ENCODE peak calls at places on chromosomes 7 and 10, in six cellular contexts. Q, W, L, H, S and U are unnamed samples. For H3K4me1, the result is how much of the 10 kb centered on the place peaks cover.

GRCh38 chr10:6418167-6418566 is 161.9 kb downstream of the PRKCQ start:
- DNase-seq in Q (no peak), W (no peak), L (no peak), H (no peak), S (no peak), U (no peak)

GRCh38 chr7:50273301-50273700 is 31.2 kb upstream of the IKZF1 start:
- DNase-seq in Q (no peak), W (no peak), L (no peak), H (no peak), S (no peak), U (no peak)

GRCh38 chr7:85392789-85393188 is 205.9 kb upstream of the SEMA3D start:
- DNase-seq in Q (no peak), W (no peak), L (no peak), H (no peak), S (no peak), U (no peak)

GRCh38 chr10:6117711-6118110 is 28.9 kb downstream of the RBM17 start:
- DNase-seq in Q (no peak), W (no peak), L (no peak), H (no peak), S (no peak), U (no peak)

GRCh38 chr7:29139796-29140195 is 6.5 kb downstream of the CPVL start:
- DNase-seq in Q (no peak), W (no peak), L (no peak), H (no peak), S (no peak), U (no peak)

GRCh38 chr10:131080571-131080970 is 230.9 kb downstream of the TCERG1L start:
- DNase-seq in Q (no peak), W (no peak), L (no peak), H (no peak), S (no peak), U (no peak)

GRCh38 chr10:2970190-2970823 is 97.0 kb upstream of the PFKP start:
- DNase-seq in Q (no peak), W (no peak), L (no peak), H (no peak), S (no peak), U (no peak)

GRCh38 chr10:96857613-96858012 is 25.5 kb downstream of the LCOR start:
- DNase-seq in Q (no peak), W (no peak), L (no peak), H (no peak), S (no peak), U (no peak)

GRCh38 chr7:27212587-27213149 is 12.8 kb upstream of the HOXA13 start:
- DNase-seq in Q (no peak), W (no peak), L (no peak), H (no peak), S (no peak), U (no peak)

GRCh38 chr7:90952649-90952991 is 311.6 kb upstream of the FZD1 start:
- DNase-seq in Q (no peak), W (no peak), L (no peak), H (no peak), S (no peak), U (no peak)

GRCh38 chr7:151032936-151033863 is 5.0 kb downstream of the ABCB8 start:
- DNase-seq in Q (no peak), W (no peak), L (no peak), H (no peak), S (no peak), U (no peak)

GRCh38 chr10:27568196-27569175 is 64.4 kb downstream of the RAB18 start:
- DNase-seq in Q (no peak), W (no peak), L (no peak), H (no peak), S (no peak), U (no peak)

GRCh38 chr10:122336961-122337360 is 37.5 kb upstream of the PLEKHA1 start:
- DNase-seq in Q (no peak), W (no peak), L (no peak), H (no peak), S (no peak), U (no peak)
- H3K27ac ChIP-seq in Q (no peak), W (no peak), L (no peak), H (no peak), S (no peak), U (no peak)

GRCh38 chr10:87558333-87558732 is 53.6 kb downstream of the MINPP1 start:
- DNase-seq in Q (no peak), W (no peak), L (no peak), H (no peak), S (no peak), U (no peak)
- H3K4me3 ChIP-seq in Q (no peak), W (no peak), L (no peak), H (no peak), S (no peak), U (no peak)

DNA sequence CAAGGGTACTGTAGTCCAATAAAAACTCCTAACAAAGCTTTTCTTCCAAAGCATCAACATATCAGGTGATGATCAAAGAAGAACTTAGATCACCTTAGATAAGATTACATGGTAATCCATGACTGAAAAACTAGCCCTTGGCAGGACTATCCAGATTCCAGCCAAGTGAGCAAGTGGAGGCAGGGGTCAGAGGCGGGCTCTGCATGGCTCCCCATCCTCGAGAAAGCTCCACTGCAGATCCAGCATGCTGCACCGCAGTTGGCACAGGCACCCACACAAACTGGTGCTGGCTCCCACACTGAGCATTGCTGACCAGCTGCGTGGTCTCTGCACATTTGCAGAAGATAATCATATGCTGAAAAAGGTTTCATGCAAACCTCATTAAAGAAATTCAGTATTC is 10.1 kb downstream of the PSAP start:
- DNase-seq in Q (no peak), W (no peak), L (no peak), H (no peak), S (no peak), U (no peak)
- H3K4me1 ChIP-seq in Q (under half), W (under half), L (half or more), H (half or more), S (half or more), U (under half)

GRCh38 chr10:13327516-13327915 is 20.6 kb downstream of the SEPHS1 start:
- DNase-seq in Q (peak), W (no peak), L (no peak), H (no peak), S (no peak), U (no peak)
- H3K27ac ChIP-seq in Q (peak), W (no peak), L (no peak), H (no peak), S (no peak), U (no peak)

GRCh38 chr7:33624172-33624571 is 281.2 kb upstream of the BMPER start:
- DNase-seq in Q (no peak), W (no peak), L (no peak), H (no peak), S (no peak), U (no peak)
- H3K4me3 ChIP-seq in Q (no peak), W (no peak), L (no peak), H (no peak), S (no peak), U (no peak)

DNA sequence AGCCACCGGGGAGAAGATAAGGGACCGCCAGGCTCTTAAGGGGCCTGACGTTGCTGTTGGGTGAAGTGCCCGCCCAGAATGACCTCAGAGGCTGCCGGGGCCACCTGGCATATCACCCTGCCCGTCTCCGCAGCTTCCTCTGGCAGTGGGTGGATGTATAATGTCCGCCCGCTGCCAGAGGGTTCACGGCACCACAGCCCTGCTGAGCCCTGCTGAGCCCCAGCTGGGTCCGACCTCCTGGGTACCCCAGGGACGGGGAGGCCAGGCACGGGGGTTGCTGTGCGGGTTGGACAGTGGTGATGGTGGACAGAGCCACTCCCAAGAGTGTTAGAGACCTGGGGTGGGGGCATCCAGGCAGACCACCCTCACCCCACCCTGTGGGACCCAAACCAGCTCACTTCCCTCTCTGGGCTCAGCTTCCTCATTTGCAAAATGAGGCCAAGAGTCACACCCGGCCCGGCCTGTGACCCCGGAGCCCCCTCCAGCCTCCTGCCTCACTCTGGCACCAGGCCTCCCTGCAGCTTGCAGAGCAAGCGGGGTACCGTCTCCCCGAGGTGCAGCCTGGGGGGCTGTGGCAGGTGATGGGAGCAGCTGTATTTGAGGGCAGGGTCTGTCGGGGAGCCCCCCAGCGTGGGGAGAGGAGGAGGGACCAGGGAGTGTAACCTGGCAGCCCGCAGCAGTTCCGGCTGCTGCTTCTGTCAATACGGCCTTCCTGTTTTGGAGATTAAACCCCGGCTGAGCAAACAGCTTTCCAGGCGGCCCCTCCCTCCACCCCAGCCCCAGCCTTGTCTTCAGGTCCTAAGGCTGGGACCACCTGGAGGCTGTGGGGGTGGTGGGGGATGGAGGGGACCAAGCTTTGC is 8.4 kb upstream of the LFNG start:
- DNase-seq in Q (no peak), W (no peak), L (no peak), H (no peak), S (peak), U (peak)
- H3K4me1 ChIP-seq in Q (under half), W (under half), L (under half), H (under half), S (under half), U (half or more)

DNA sequence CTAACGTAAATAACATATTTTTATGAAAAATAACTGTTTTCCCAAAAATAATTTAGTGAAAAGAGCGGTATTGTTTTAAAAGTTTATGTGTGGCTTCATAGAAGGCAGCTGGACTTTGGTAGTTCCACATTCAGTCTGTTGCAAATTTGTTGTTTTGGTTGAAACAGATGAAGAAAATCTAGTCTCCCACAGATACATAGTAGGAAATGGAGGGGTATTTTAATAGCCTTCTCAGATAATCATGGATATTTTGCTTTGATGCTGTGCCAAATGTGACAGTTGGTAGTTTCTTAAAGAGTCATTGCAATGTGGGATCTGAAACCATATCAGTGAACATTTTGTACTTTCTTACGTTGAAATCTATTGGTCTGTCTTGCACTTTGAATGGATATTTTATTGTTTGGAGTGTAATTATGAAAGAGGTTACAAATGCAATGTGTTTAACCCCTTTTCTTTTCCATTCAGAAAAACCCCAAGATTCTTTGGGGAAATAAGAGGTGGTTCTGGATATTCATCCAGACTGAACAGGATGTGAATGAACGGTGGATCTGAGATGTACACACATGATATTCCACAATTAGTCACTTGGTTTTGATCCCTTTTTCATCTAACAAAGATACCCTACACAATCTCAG is 10.4 kb downstream of the ZNF365 start:
- DNase-seq in Q (no peak), W (peak), L (no peak), H (no peak), S (no peak), U (no peak)
- H3K27ac ChIP-seq in Q (no peak), W (no peak), L (no peak), H (no peak), S (no peak), U (peak)

GRCh38 chr7:148222716-148223115 is 367.9 kb upstream of the C7orf33 start:
- DNase-seq in Q (no peak), W (no peak), L (no peak), H (no peak), S (no peak), U (no peak)
- H3K4me3 ChIP-seq in Q (no peak), W (no peak), L (no peak), H (no peak), S (no peak), U (no peak)

GRCh38 chr10:124517931-124518330 is 56.3 kb downstream of the LHPP start:
- DNase-seq in Q (no peak), W (no peak), L (no peak), H (no peak), S (no peak), U (no peak)
- H3K4me1 ChIP-seq in Q (under half), W (under half), L (under half), H (under half), S (under half), U (under half)